ENCODE peak calls at places on chromosome 5, in four cellular contexts. H, N, Y and G are unnamed samples. For H3K4me1, the result is how much of the 10 kb centered on the place peaks cover.

GRCh38 chr5:81065492-81065891 is 105.3 kb downstream of the RASGRF2 start:
- DNase-seq in H (no peak), N (no peak), Y (no peak), G (no peak)

GRCh38 chr5:137075163-137075970 is 423.8 kb downstream of the SPOCK1 start:
- DNase-seq in H (peak), N (no peak), Y (peak), G (no peak)

GRCh38 chr5:105877592-105877991 is 1793.1 kb downstream of the EFNA5 start:
- DNase-seq in H (no peak), N (no peak), Y (no peak), G (no peak)

GRCh38 chr5:126540631-126541030 is 54.4 kb downstream of the ALDH7A1 start:
- DNase-seq in H (no peak), N (no peak), Y (no peak), G (no peak)

GRCh38 chr5:134463991-134464760 is 52.5 kb upstream of the CDKN2AIPNL start:
- DNase-seq in H (no peak), N (no peak), Y (no peak), G (no peak)

GRCh38 chr5:98880151-98880550 is 48.7 kb downstream of the CHD1 start:
- DNase-seq in H (no peak), N (no peak), Y (no peak), G (no peak)

GRCh38 chr5:126301056-126301455 is 122.2 kb upstream of the GRAMD2B start:
- DNase-seq in H (no peak), N (no peak), Y (no peak), G (no peak)

GRCh38 chr5:174589011-174589410 is 135.4 kb upstream of the MSX2 start:
- DNase-seq in H (no peak), N (no peak), Y (no peak), G (no peak)

GRCh38 chr5:53884411-53884810 is 324.0 kb downstream of the NDUFS4 start:
- DNase-seq in H (no peak), N (no peak), Y (no peak), G (no peak)

GRCh38 chr5:74336286-74336685 is 304.2 kb downstream of the ENC1 start:
- DNase-seq in H (no peak), N (no peak), Y (no peak), G (no peak)

GRCh38 chr5:59674763-59675162 is 218.8 kb downstream of the PDE4D start:
- DNase-seq in H (no peak), N (no peak), Y (no peak), G (no peak)

GRCh38 chr5:148205044-148205813 is 2.4 kb downstream of the SPINK6 start:
- DNase-seq in H (no peak), N (no peak), Y (no peak), G (no peak)

GRCh38 chr5:88145603-88146467 is 122.8 kb downstream of the TMEM161B start:
- DNase-seq in H (no peak), N (no peak), Y (peak), G (no peak)

GRCh38 chr5:17928571-17928970 is 294.3 kb downstream of the TAF11L14 start:
- DNase-seq in H (no peak), N (peak), Y (no peak), G (no peak)

GRCh38 chr5:9173281-9174048 is 372.4 kb downstream of the SEMA5A start:
- DNase-seq in H (no peak), N (no peak), Y (no peak), G (no peak)

GRCh38 chr5:16467363-16468219 is 2.0 kb upstream of the ZNF622 start:
- DNase-seq in H (no peak), N (no peak), Y (no peak), G (no peak)

GRCh38 chr5:3349704-3350565 is 245.7 kb upstream of the IRX1 start:
- DNase-seq in H (no peak), N (no peak), Y (no peak), G (no peak)

GRCh38 chr5:35618297-35618636 is 604 bp downstream of the SPEF2 start:
- DNase-seq in H (no peak), N (no peak), Y (no peak), G (no peak)

GRCh38 chr5:56511442-56511841 is 278.3 kb upstream of the ANKRD55 start:
- DNase-seq in H (no peak), N (no peak), Y (no peak), G (no peak)

GRCh38 chr5:131974622-131974955 is 29.1 kb upstream of the MEIKIN start:
- DNase-seq in H (no peak), N (no peak), Y (no peak), G (no peak)

GRCh38 chr5:72244862-72245371 is 75.1 kb downstream of the MRPS27 start:
- DNase-seq in H (no peak), N (no peak), Y (no peak), G (no peak)

GRCh38 chr5:108345541-108346171 is 36.2 kb downstream of the FBXL17 start:
- DNase-seq in H (no peak), N (no peak), Y (no peak), G (no peak)

GRCh38 chr5:159294921-159295320 is 31.8 kb downstream of the UBLCP1 start:
- DNase-seq in H (no peak), N (no peak), Y (no peak), G (no peak)

GRCh38 chr5:138981606-138982005 is 106.5 kb upstream of the LRRTM2 start:
- DNase-seq in H (no peak), N (no peak), Y (no peak), G (peak)

GRCh38 chr5:179833056-179833708 is 12.5 kb downstream of the SQSTM1 start:
- DNase-seq in H (no peak), N (no peak), Y (no peak), G (peak)

GRCh38 chr5:132489051-132489770 is 1.4 kb downstream of the IRF1 start:
- DNase-seq in H (peak), N (no peak), Y (no peak), G (peak)

GRCh38 chr5:145680169-145680568 is 155.0 kb downstream of the PRELID2 start:
- DNase-seq in H (no peak), N (no peak), Y (no peak), G (no peak)

GRCh38 chr5:94376672-94377345 is 241.6 kb downstream of the KIAA0825 start:
- DNase-seq in H (no peak), N (peak), Y (peak), G (no peak)

GRCh38 chr5:39598641-39599248 is 174.0 kb upstream of the DAB2 start:
- DNase-seq in H (no peak), N (no peak), Y (no peak), G (no peak)

GRCh38 chr5:58595952-58596351 is 13.1 kb downstream of the RAB3C start:
- DNase-seq in H (no peak), N (no peak), Y (no peak), G (no peak)

GRCh38 chr5:57524661-57525060 is 42.0 kb upstream of the ACTBL2 start:
- DNase-seq in H (no peak), N (no peak), Y (no peak), G (no peak)

GRCh38 chr5:65203746-65204145 is 278.0 kb downstream of the ADAMTS6 start:
- DNase-seq in H (no peak), N (no peak), Y (no peak), G (no peak)

GRCh38 chr5:173973614-173973969 is 15.4 kb upstream of the C5orf47 start:
- DNase-seq in H (no peak), N (no peak), Y (peak), G (no peak)

GRCh38 chr5:151020304-151021031 is at the start of gene GPX3:
- DNase-seq in H (no peak), N (peak), Y (peak), G (peak)

GRCh38 chr5:78506296-78507049 is 142.1 kb downstream of the LHFPL2 start:
- DNase-seq in H (no peak), N (no peak), Y (no peak), G (no peak)

GRCh38 chr5:78509884-78510769 is 138.4 kb downstream of the LHFPL2 start:
- DNase-seq in H (peak), N (peak), Y (peak), G (no peak)

GRCh38 chr5:78509145-78509865 is 139.3 kb downstream of the LHFPL2 start:
- DNase-seq in H (no peak), N (no peak), Y (no peak), G (no peak)

GRCh38 chr5:78507531-78507930 is 141.0 kb downstream of the LHFPL2 start:
- DNase-seq in H (no peak), N (no peak), Y (no peak), G (no peak)

DNA sequence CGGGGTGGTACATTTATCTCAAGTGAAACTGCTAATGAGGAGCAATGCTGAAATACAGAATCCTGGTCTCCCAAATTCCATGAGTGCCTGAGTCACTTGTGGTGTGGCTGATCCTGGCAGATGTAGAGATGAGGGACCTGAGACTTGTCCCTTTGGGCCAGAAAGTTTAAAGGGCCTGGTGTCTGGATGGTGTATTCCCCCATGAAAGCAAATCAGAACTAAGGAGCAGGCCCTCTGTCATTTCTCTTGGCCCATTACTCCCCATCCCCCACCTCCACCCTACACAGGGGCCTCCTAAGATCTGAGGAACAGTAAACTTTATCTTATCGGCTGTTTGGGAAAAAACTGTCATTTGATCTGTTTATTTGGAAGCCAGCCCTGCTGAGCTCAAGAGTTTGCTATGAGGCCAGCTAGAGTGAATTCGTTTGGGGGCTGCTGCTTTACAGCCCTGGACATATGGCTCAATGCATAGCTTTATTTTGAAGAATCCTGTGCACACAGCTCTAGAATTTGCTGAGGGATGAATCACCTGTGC is 140.3 kb downstream of the LHFPL2 start:
- DNase-seq in H (no peak), N (no peak), Y (no peak), G (no peak)
- H3K4me1 ChIP-seq in H (under half), N (under half), Y (half or more), G (under half)

GRCh38 chr5:141477815-141478214 is 2.0 kb downstream of the PCDHGC3 start:
- DNase-seq in H (no peak), N (no peak), Y (no peak), G (no peak)
- H3K4me3 ChIP-seq in H (no peak), N (peak), Y (peak), G (no peak)

DNA sequence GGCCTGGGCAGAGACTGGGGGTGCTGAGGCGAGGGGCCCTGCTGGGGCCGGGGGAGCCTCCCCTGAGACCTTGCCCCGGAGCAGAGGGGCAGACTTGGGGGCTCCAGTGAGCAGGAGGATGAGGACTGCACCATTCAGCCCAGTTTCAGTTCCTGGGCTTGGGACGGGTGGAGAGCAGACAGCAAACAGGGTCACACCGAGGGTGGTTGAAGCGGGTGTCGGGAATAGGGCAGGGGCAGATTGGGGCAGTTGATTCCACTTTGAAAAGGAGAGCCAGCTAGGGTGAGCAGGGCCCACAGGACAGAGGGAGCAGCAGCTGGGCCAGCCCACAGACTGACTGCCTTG is 4.5 kb downstream of the GRK6 start:
- DNase-seq in H (no peak), N (no peak), Y (no peak), G (no peak)
- H3K4me1 ChIP-seq in H (half or more), N (under half), Y (half or more), G (half or more)

GRCh38 chr5:104431946-104432345 is 869.4 kb upstream of the NUDT12 start:
- DNase-seq in H (no peak), N (no peak), Y (no peak), G (no peak)

GRCh38 chr5:104430977-104431620 is 868.5 kb upstream of the NUDT12 start:
- DNase-seq in H (no peak), N (no peak), Y (no peak), G (no peak)

GRCh38 chr5:104429911-104430310 is 867.3 kb upstream of the NUDT12 start:
- DNase-seq in H (no peak), N (no peak), Y (no peak), G (no peak)
- H3K4me3 ChIP-seq in H (no peak), N (no peak), Y (no peak), G (no peak)

DNA sequence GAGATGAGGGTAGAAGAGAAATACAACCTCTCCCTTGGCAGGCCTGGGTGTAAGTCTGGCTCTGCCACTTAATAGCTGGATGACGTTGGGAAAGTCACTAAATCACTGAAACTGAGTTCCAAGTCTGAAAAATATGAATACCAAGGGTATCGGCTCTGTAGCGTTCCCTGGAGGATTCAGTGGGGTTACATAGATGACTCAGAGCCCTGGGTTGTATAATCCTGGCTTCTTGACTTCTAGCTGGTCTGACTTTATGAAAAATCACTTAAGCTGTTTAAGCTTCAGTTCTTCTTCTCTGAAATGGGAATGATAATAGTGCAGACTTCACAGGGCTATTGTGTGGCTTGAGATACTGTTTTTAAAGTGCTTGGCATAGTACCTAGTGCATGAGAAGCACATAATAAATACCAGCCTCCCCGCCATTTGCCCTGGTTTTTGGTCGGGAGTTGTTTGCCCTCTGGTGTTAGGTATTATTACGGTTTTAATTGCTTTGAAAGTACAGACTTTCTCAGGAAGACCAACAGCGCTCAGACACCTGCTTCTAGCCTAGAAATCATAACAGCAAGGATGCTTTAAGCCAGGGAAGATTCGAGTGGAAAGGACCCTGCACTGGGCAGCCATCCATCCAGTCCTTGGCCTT is 43.0 kb downstream of the CYFIP2 start:
- DNase-seq in H (no peak), N (no peak), Y (no peak), G (no peak)
- H3K4me1 ChIP-seq in H (half or more), N (under half), Y (under half), G (half or more)

GRCh38 chr5:43412151-43412550 is at the start of gene CCL28:
- DNase-seq in H (no peak), N (no peak), Y (no peak), G (no peak)

GRCh38 chr5:43413966-43414365 is 1.8 kb upstream of the CCL28 start:
- DNase-seq in H (no peak), N (no peak), Y (no peak), G (no peak)

GRCh38 chr5:43411489-43411888 is 702 bp downstream of the CCL28 start:
- DNase-seq in H (no peak), N (no peak), Y (no peak), G (no peak)

GRCh38 chr5:43410414-43410813 is 1.8 kb downstream of the CCL28 start:
- DNase-seq in H (no peak), N (no peak), Y (no peak), G (no peak)

DNA sequence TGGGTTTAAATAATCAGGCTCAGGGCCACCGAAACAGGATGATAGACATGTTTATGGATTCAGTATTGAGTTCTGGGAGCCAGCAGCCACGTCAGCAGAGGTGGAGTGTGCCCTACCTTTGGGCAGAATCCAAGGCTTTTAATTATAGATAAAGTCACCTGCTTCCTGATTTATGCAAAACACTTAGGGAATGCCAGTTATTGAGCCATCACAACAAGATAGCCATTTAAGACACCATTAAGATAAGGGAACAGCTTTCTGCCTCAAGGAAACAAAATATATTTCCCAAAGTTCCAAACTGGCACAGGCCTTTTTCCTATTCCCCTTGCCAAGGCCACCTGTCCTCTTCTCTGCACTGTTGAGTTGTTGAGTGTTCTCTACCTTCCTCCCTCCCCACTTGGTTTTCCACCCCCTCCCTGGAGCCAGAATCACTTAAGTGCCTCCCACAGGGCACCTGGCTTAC is 2.4 kb downstream of the CCL28 start:
- DNase-seq in H (no peak), N (no peak), Y (no peak), G (no peak)
- H3K4me3 ChIP-seq in H (no peak), N (no peak), Y (no peak), G (no peak)

DNA sequence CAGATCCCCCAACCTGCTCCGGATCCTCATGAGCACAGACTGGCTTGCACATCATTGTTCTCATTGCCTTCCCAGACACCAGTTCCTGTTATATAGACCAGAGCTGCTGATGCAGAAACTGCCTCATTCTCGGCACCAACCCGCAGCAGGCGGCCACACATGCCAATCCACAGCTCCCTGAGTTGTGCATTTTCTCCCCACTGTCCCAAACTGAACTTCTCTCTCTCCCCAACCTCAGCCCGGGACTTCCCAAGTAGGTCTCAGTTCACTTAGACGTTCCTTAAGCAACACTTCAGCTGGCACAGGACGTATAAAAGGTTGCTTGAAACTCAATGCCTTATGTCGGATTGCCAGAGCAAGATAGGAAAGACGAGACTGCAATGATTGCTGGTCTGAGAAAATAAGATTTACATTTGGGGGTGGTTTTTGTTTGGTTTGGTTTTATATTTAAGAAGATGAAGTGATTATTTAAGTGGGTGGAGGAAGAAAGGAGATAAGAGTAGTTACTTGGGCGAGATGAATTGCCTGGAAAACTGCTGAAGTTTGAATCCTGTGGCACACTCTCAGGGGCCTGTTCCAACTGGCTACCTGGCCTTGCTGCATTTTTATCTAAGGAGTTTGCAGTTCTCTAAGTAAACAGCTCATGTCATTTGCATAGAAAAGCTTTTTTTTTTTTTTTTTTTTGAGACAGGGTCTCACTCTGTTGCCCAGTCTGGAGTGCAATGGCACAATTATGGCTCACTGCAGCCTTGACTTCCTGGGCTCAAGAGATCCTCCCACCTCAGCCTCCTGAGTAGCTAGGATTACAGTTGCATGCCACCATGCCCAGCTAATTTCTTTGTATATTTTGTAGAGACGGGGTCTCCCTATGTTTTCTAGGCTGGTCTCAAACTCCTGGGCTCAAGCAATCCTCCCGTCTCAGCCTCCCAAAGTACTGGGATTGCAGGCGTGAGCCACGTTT is 155.4 kb downstream of the GOLPH3 start:
- DNase-seq in H (no peak), N (no peak), Y (no peak), G (no peak)
- H3K4me1 ChIP-seq in H (under half), N (under half), Y (under half), G (under half)

DNA sequence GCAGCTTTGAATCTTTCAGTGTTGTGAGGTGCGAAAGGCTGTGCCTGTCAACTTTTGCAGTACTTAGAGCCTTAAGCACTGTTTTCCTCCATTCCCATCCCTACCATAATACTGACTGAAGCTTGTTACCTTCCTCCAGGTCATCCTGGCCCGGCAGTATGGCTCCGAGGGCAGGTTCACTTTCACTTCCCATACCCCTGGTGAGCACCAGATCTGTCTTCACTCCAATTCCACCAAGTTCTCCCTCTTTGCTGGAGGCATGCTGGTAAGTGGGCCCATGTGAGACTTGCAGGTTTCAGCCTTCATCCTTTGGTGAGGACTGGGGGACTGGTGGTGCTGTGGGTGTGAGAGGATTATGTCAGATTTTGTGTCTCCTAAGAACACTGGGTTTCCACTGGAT is 1.5 kb downstream of the TMED9 start:
- DNase-seq in H (no peak), N (no peak), Y (no peak), G (no peak)
- H3K4me3 ChIP-seq in H (no peak), N (no peak), Y (peak), G (no peak)

GRCh38 chr5:149792540-149792939 is 62.4 kb downstream of the PPARGC1B start:
- DNase-seq in H (no peak), N (no peak), Y (no peak), G (no peak)
- H3K4me1 ChIP-seq in H (under half), N (under half), Y (under half), G (under half)